ENCODE peak calls at places on chromosomes 11 and 22, in nine cellular contexts. Z is lower lobe of right lung, L is lower leg skin, H is esophagus squamous epithelium, Y is AG10803, J is GM10248, C is testis, N is activated B cell treated with CpG ODN at 0.5 μM for 24 hours, P is neural progenitor cell. I is an unnamed sample.

GRCh38 chr11:23569547-23569946 is 709.3 kb upstream of the CCDC179 start:
- DNase-seq in L (no peak), H (no peak), N (no peak), J (no peak), C (no peak), Z (no peak), Y (no peak), P (no peak), I (no peak)

GRCh38 chr22:39872548-39872947 is 21.0 kb downstream of the ENTHD1 start:
- DNase-seq in N (no peak), Y (no peak), P (no peak), J (no peak), L (no peak), Z (no peak), H (no peak), C (no peak), I (no peak)

GRCh38 chr11:64044730-64045386 is 9.1 kb downstream of the FLRT1 start:
- DNase-seq in J (no peak), C (no peak), Z (no peak), L (no peak), N (no peak), Y (no peak), P (no peak), H (no peak), I (no peak)

GRCh38 chr11:104487035-104487775 is 323.3 kb upstream of the PDGFD start:
- DNase-seq in Y (no peak), P (no peak), L (no peak), H (no peak), N (no peak), C (no peak), Z (no peak), J (no peak), I (no peak)

GRCh38 chr11:65863889-65864757 is 3.9 kb downstream of the MUS81 start:
- DNase-seq in H (no peak), N (no peak), C (no peak), P (peak; percentile 0), Z (peak; percentile 36), J (no peak), Y (no peak), L (no peak), I (peak; percentile 32)

GRCh38 chr22:46752911-46753310 is 9.5 kb upstream of the TBC1D22A start:
- DNase-seq in L (no peak), J (no peak), C (no peak), N (no peak), H (no peak), P (no peak), Y (no peak), Z (no peak), I (no peak)

GRCh38 chr11:94786264-94787126 is 18.3 kb downstream of the AMOTL1 start:
- DNase-seq in Y (peak; percentile 53), J (peak; percentile 47), C (no peak), L (no peak), Z (no peak), P (peak; percentile 34), N (no peak), H (no peak), I (no peak)

GRCh38 chr22:29284196-29284595 is 16.1 kb downstream of the EWSR1 start:
- DNase-seq in J (no peak), H (no peak), P (no peak), Y (no peak), N (no peak), L (no peak), Z (no peak), C (no peak), I (no peak)

GRCh38 chr11:102007567-102008437 is 39.4 kb upstream of the CFAP300 start:
- DNase-seq in J (peak; percentile 32), P (peak; percentile 53), H (no peak), N (no peak), L (no peak), Y (peak; percentile 57), Z (no peak), C (no peak), I (no peak)

DNA sequence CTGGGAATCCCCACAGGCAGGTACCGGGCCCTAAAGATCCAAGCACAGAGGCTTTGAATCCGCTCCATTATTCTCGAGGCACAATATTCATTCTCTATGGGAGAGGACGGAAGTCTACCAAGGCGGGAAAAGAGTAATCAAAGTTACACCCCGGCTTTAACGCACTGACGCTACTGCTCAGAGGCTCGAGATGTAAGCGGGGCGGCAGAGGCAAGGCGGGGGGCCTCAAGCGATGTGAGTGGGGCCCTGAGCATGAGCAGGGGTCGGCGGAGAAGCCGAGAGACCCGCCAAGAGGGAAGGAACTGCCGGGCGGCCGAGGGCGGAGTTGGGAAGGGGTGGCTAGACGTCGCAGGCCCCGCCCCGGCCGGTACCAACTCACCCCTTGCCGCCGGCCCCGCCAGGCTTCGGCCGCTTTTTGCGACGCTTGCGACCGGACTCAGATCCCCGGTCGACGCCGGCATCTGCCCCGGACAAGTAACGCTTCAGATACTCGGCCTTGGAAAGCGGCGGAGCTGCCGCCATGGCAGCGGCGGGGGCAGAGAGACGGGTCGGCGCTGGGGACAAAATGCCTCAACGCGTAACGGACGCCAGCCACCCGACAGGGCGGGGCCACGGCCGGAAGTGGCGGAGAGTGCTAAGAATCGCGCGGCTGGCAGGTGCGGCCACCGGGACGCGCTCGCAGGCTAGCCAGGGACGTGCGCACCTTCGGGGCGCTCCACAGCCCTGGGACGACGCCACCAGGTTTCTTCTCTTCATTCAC is at the start of gene BUD13:
- DNase-seq in Z (peak; percentile 94), L (peak; percentile 98), Y (peak; percentile 79), J (peak; percentile 96), H (peak; percentile 56), N (peak; percentile 96), C (peak; percentile 92), P (peak; percentile 94), I (peak; percentile 82)
- TF ChIP-seq CTCF in Z (no peak), L (no peak), Y (no peak), J (no peak), H (no peak), N (no peak), C (no peak), P (no peak), I (no peak)

GRCh38 chr22:30754521-30754920 is 59.8 kb downstream of the OSBP2 start:
- DNase-seq in L (no peak), P (no peak), H (no peak), C (no peak), N (no peak), Z (no peak), J (no peak), Y (no peak), I (no peak)
- TF ChIP-seq CTCF in L (no peak), P (no peak), H (no peak), C (no peak), N (no peak), Z (no peak), J (no peak), Y (no peak), I (no peak)

GRCh38 chr11:105610796-105611361 is 1.0 kb downstream of the GRIA4 start:
- DNase-seq in N (no peak), L (no peak), C (no peak), Z (no peak), H (no peak), J (no peak), Y (no peak), P (peak; percentile 13), I (no peak)

GRCh38 chr11:105611837-105612480 is 2.1 kb downstream of the GRIA4 start:
- DNase-seq in Y (no peak), Z (no peak), J (no peak), C (no peak), H (no peak), P (peak; percentile 46), N (no peak), L (no peak), I (no peak)

GRCh38 chr11:105611414-105611813 is 1.5 kb downstream of the GRIA4 start:
- DNase-seq in N (no peak), Y (no peak), P (no peak), J (no peak), Z (no peak), H (no peak), C (no peak), L (no peak), I (no peak)

GRCh38 chr11:105609832-105610781 is at the start of gene GRIA4:
- DNase-seq in Z (peak; percentile 45), H (no peak), J (no peak), N (no peak), C (peak; percentile 64), Y (peak; percentile 38), L (peak; percentile 84), P (peak; percentile 76), I (no peak)

GRCh38 chr11:105609341-105609781 is 512 bp upstream of the GRIA4 start:
- DNase-seq in Z (no peak), P (peak; percentile 63), L (no peak), N (no peak), H (no peak), C (peak; percentile 17), Y (no peak), J (peak; percentile 22), I (no peak)
- TF ChIP-seq CTCF in Z (peak; percentile 17), P (peak; percentile 52), L (no peak), N (no peak), H (no peak), C (no peak), Y (peak; percentile 45), J (peak; percentile 13), I (no peak)

DNA sequence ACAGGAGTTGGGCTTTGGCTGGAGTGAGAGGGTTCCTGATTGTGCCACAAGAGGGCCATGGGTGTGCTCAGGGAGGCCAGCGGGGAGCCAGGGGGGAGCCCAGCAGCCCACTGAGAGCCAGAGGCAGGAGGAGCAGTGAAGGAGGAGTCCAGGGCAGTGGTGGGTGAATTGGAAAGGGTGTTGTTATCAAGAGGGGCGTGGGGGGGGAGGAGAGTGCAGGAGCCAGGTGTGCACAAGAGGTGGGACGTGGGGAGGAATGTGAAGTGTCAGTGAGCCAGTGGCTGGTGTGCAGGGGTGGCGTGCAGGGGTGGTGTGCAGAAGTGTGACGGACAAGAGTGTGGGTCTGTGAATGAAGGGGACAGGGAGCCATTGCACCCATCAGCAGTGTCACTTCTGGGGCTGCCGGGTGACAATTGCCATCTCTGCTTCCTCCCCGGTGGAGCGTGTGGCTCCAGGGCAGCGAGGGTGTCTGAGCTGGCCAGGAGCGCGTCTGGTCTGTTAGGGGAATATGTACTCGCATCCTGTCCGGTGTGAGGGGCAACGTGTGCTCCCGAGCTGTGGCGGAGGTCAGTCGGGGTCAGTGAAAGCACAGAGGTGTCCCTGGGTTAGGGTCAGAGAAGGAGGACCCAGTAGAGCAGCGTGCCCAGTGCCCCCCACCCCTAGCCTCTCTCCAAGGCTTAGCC is 1.7 kb downstream of the CLCF1 start:
- DNase-seq in N (no peak), C (no peak), P (peak; percentile 64), J (peak; percentile 67), Y (peak; percentile 59), H (no peak), Z (peak; percentile 64), L (no peak), I (peak; percentile 46)
- TF ChIP-seq CTCF in N (no peak), C (peak; percentile 11), P (peak; percentile 51), J (peak; percentile 30), Y (peak; percentile 65), H (peak; percentile 46), Z (peak; percentile 50), L (no peak), I (peak; percentile 66)

I was measured in CD14-positive monocyte.